ENCODE peak calls at places on chromosome 12, in six cellular contexts. R, Y, O, C, W and B are unnamed samples.

GRCh38 chr12:127559349-127560040 is 707.5 kb upstream of the TMEM132C start:
- DNase-seq in O (no peak), Y (peak; percentile 40), C (no peak), W (peak; percentile 78), R (peak; percentile 5), B (no peak)

GRCh38 chr12:79983492-79983891 is 48.6 kb upstream of the PPP1R12A start:
- DNase-seq in Y (no peak), W (no peak), R (no peak), O (no peak), C (no peak), B (no peak)

GRCh38 chr12:54213084-54213483 is 24.3 kb upstream of the SMUG1 start:
- DNase-seq in C (no peak), R (no peak), O (no peak), W (no peak), Y (no peak), B (no peak)

GRCh38 chr12:89919241-89919906 is 210.7 kb upstream of the ATP2B1 start:
- DNase-seq in O (no peak), C (no peak), Y (peak; percentile 40), W (no peak), R (no peak), B (no peak)

GRCh38 chr12:32051511-32052299 is 54.9 kb upstream of the BICD1 start:
- DNase-seq in Y (no peak), W (no peak), C (no peak), R (no peak), O (no peak), B (no peak)

GRCh38 chr12:5689773-5690172 is 255.3 kb downstream of the ANO2 start:
- DNase-seq in R (no peak), W (no peak), Y (no peak), C (no peak), O (no peak), B (no peak)

GRCh38 chr12:12275874-12276273 is 9.0 kb upstream of the LRP6 start:
- DNase-seq in O (no peak), W (no peak), C (no peak), R (no peak), Y (no peak), B (no peak)

GRCh38 chr12:69405466-69405865 is 45.9 kb downstream of the YEATS4 start:
- DNase-seq in W (peak; percentile 75), R (no peak), C (no peak), O (no peak), Y (no peak), B (no peak)

GRCh38 chr12:122106891-122107660 is 28.5 kb downstream of the MLXIP start:
- DNase-seq in R (no peak), C (no peak), Y (peak; percentile 88), W (no peak), O (no peak), B (no peak)

GRCh38 chr12:29286081-29286800 is 94.7 kb downstream of the ERGIC2 start:
- DNase-seq in W (no peak), Y (no peak), R (no peak), O (no peak), C (no peak), B (no peak)

GRCh38 chr12:94679554-94679953 is 29.2 kb upstream of the TMCC3 start:
- DNase-seq in Y (no peak), O (no peak), C (no peak), W (no peak), R (no peak), B (no peak)

GRCh38 chr12:53932915-53933314 is 5.7 kb upstream of the HOXC13 start:
- DNase-seq in R (no peak), C (no peak), Y (no peak), W (no peak), O (no peak), B (no peak)

GRCh38 chr12:113120670-113121370 is 14.7 kb downstream of the RASAL1 start:
- DNase-seq in C (no peak), W (no peak), Y (no peak), O (no peak), R (no peak), B (no peak)

GRCh38 chr12:58302487-58303011 is 361.2 kb downstream of the ATP23 start:
- DNase-seq in W (no peak), Y (no peak), O (no peak), C (no peak), R (no peak), B (no peak)

GRCh38 chr12:31783996-31784645 is 55.3 kb upstream of the AMN1 start:
- DNase-seq in W (no peak), Y (no peak), C (no peak), O (no peak), R (no peak), B (no peak)

GRCh38 chr12:52010692-52011601 is 4.2 kb downstream of the TAMALIN start:
- DNase-seq in W (no peak), Y (no peak), C (no peak), O (no peak), R (no peak), B (no peak)

GRCh38 chr12:87820524-87821194 is 208.5 kb downstream of the C12orf50 start:
- DNase-seq in R (no peak), Y (no peak), C (no peak), O (no peak), W (no peak), B (no peak)

GRCh38 chr12:22481557-22482104 is 62.7 kb downstream of the C2CD5 start:
- DNase-seq in C (no peak), W (no peak), Y (no peak), O (no peak), R (no peak), B (no peak)

GRCh38 chr12:5568325-5568981 is 136.5 kb downstream of the NTF3 start:
- DNase-seq in R (no peak), Y (no peak), W (no peak), C (no peak), O (no peak), B (no peak)

GRCh38 chr12:26668847-26669246 is 164.1 kb downstream of the ITPR2 start:
- DNase-seq in R (no peak), Y (no peak), W (no peak), O (no peak), C (no peak), B (no peak)

GRCh38 chr12:79818856-79819255 is 116.0 kb downstream of the PPP1R12A start:
- DNase-seq in O (no peak), W (no peak), Y (no peak), C (no peak), R (no peak), B (no peak)

GRCh38 chr12:10135126-10135525 is 5.1 kb upstream of the CLEC7A start:
- DNase-seq in R (no peak), C (no peak), Y (no peak), W (no peak), O (no peak), B (no peak)

GRCh38 chr12:19894803-19895202 is 455.5 kb downstream of the AEBP2 start:
- DNase-seq in R (no peak), O (peak; percentile 64), C (no peak), Y (no peak), W (no peak), B (no peak)

GRCh38 chr12:124509676-124510300 is 57.6 kb downstream of the NCOR2 start:
- DNase-seq in W (peak; percentile 80), R (no peak), O (no peak), Y (peak; percentile 65), C (peak; percentile 46), B (no peak)

GRCh38 chr12:14418526-14418925 is 53.0 kb downstream of the ATF7IP start:
- DNase-seq in W (no peak), R (no peak), Y (no peak), C (no peak), O (no peak), B (no peak)

GRCh38 chr12:32106517-32107366 is at the start of gene BICD1:
- DNase-seq in Y (peak; percentile 77), O (peak; percentile 90), C (peak; percentile 75), R (peak; percentile 62), W (peak; percentile 97), B (peak; percentile 76)

GRCh38 chr12:11730299-11731041 is 81.0 kb downstream of the ETV6 start:
- DNase-seq in C (no peak), W (no peak), O (peak; percentile 48), R (no peak), Y (peak; percentile 84), B (no peak)

GRCh38 chr12:132734206-132734605 is 23.6 kb downstream of the PGAM5 start:
- DNase-seq in O (no peak), R (no peak), Y (no peak), W (no peak), C (no peak), B (no peak)